ENCODE peak calls at places on chromosomes 5 and 9, in eight cellular contexts. X is heart left ventricle, E is Peyer's patch, Q is astrocyte, K is spleen, Z is B cell, R is foreskin fibroblast, P is progenitor cell of endocrine pancreas. M is an unnamed sample.

GRCh38 chr5:157516016-157516415 is 56.0 kb downstream of the NIPAL4 start:
- DNase-seq in X (no peak), P (no peak), R (peak), Z (no peak), K (no peak), E (no peak), Q (peak), M (no peak)

GRCh38 chr5:90802695-90803317 is 244.2 kb downstream of the ADGRV1 start:
- DNase-seq in Q (peak), X (no peak), P (no peak), K (no peak), Z (no peak), R (peak), E (no peak), M (peak)

GRCh38 chr5:176803943-176804498 is 6.3 kb upstream of the UNC5A start:
- DNase-seq in Z (no peak), R (no peak), K (no peak), Q (peak), X (no peak), P (peak), E (no peak), M (no peak)

GRCh38 chr5:34914671-34915138 is 599 bp downstream of the RAD1 start:
- DNase-seq in P (no peak), K (peak), R (peak), E (peak), Z (no peak), X (no peak), Q (peak), M (peak)

GRCh38 chr5:4189317-4189716 is 593.7 kb downstream of the IRX1 start:
- DNase-seq in P (no peak), E (no peak), Q (no peak), K (no peak), Z (no peak), X (no peak), R (no peak), M (no peak)

GRCh38 chr5:12799165-12799564 is 894.9 kb upstream of the CTNND2 start:
- DNase-seq in K (no peak), Z (no peak), X (no peak), P (no peak), Q (no peak), R (no peak), E (no peak), M (no peak)

GRCh38 chr9:107850653-107851052 is 361.1 kb upstream of the KLF4 start:
- DNase-seq in K (no peak), Q (no peak), Z (no peak), E (no peak), R (no peak), X (no peak), P (no peak), M (no peak)

GRCh38 chr5:127785098-127785927 is 82.1 kb downstream of the CCDC192 start:
- DNase-seq in P (no peak), X (no peak), Q (peak), K (no peak), E (no peak), Z (no peak), R (peak), M (no peak)

GRCh38 chr5:124544366-124545055 is 201.9 kb downstream of the ZNF608 start:
- DNase-seq in X (no peak), R (no peak), K (no peak), Z (no peak), P (no peak), Q (peak), E (no peak), M (no peak)

GRCh38 chr5:67639311-67639710 is 442.7 kb upstream of the CD180 start:
- DNase-seq in K (no peak), R (no peak), X (peak), Z (no peak), Q (no peak), E (no peak), P (no peak), M (peak)

GRCh38 chr5:89342106-89342876 is 459.3 kb upstream of the MEF2C start:
- DNase-seq in E (no peak), K (no peak), Q (peak), Z (no peak), P (no peak), R (peak), X (no peak), M (no peak)

GRCh38 chr9:120619751-120620655 is 40.0 kb upstream of the CDK5RAP2 start:
- DNase-seq in R (peak), K (no peak), P (peak), E (peak), Z (peak), X (peak), Q (peak), M (peak)

GRCh38 chr5:172795401-172795977 is 24.5 kb upstream of the DUSP1 start:
- DNase-seq in Z (no peak), X (peak), Q (peak), R (peak), K (no peak), P (no peak), E (peak), M (no peak)

GRCh38 chr9:83384214-83384613 is 154.0 kb downstream of the FRMD3 start:
- DNase-seq in Q (no peak), K (no peak), R (no peak), P (no peak), X (no peak), Z (no peak), E (no peak), M (peak)

GRCh38 chr9:81874926-81875325 is 53.3 kb upstream of the SPATA31D4 start:
- DNase-seq in P (no peak), R (peak), K (no peak), Z (no peak), E (no peak), Q (peak), X (no peak), M (no peak)

GRCh38 chr9:81878530-81878929 is 49.7 kb upstream of the SPATA31D4 start:
- DNase-seq in Q (no peak), R (no peak), Z (no peak), E (no peak), P (no peak), K (no peak), X (no peak), M (no peak)

GRCh38 chr9:81877047-81877446 is 51.2 kb upstream of the SPATA31D4 start:
- DNase-seq in Z (no peak), K (no peak), R (no peak), Q (no peak), E (no peak), P (no peak), X (no peak), M (no peak)

GRCh38 chr9:81874228-81874627 is 54.0 kb upstream of the SPATA31D4 start:
- DNase-seq in K (no peak), Q (no peak), X (no peak), R (no peak), Z (no peak), P (no peak), E (no peak), M (no peak)

GRCh38 chr9:81879501-81879916 is 48.7 kb upstream of the SPATA31D4 start:
- DNase-seq in P (no peak), K (no peak), R (no peak), E (no peak), Z (no peak), X (no peak), Q (no peak), M (no peak)
- TF ChIP-seq CTCF in P (no peak), K (no peak), R (no peak), E (no peak), Z (no peak), X (no peak), Q (no peak), M (no peak)

GRCh38 chr9:122949696-122950095 is 8.9 kb downstream of the RABGAP1 start:
- DNase-seq in Z (no peak), Q (no peak), P (no peak), K (no peak), X (no peak), E (no peak), R (no peak), M (no peak)

GRCh38 chr9:122948313-122948712 is 7.5 kb downstream of the RABGAP1 start:
- DNase-seq in Q (no peak), E (no peak), X (no peak), Z (no peak), P (no peak), K (no peak), R (no peak), M (no peak)

GRCh38 chr9:122954253-122954691 is 13.5 kb downstream of the RABGAP1 start:
- DNase-seq in P (no peak), Q (peak), X (no peak), Z (no peak), R (peak), K (no peak), E (no peak), M (no peak)

GRCh38 chr9:122950263-122950662 is 9.4 kb downstream of the RABGAP1 start:
- DNase-seq in Q (no peak), E (no peak), Z (no peak), P (no peak), R (no peak), K (no peak), X (no peak), M (no peak)

DNA sequence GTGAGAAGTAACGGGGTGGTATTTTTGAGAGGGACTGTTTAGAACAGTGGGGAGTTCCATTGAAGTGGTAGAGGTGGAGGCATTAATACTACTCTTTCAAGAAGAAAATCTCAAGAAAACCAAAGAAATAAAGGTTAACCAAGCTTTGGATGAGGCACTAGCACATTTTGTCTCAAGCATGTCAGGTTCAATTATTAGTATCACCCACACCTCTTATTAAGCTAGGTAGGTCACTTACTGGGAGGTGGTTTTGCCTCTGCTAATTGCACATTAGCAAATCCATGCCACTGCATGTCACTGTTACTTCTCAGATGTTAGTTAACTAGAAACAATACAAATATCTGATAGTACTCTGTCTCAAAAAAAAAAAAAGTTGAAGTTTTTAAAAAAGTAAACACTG is 10.2 kb downstream of the RABGAP1 start:
- DNase-seq in P (no peak), R (no peak), E (no peak), K (no peak), Q (no peak), X (no peak), Z (no peak), M (no peak)
- TF ChIP-seq CTCF in P (no peak), R (no peak), E (no peak), K (no peak), Q (no peak), X (no peak), Z (no peak), M (no peak)

GRCh38 chr5:43497311-43498104 is 13.8 kb upstream of the TMEM267 start:
- DNase-seq in Z (no peak), K (no peak), P (no peak), Q (no peak), E (no peak), R (no peak), X (no peak), M (no peak)
- TF ChIP-seq CTCF in Z (no peak), K (no peak), P (no peak), Q (no peak), E (no peak), R (no peak), X (no peak), M (no peak)

DNA sequence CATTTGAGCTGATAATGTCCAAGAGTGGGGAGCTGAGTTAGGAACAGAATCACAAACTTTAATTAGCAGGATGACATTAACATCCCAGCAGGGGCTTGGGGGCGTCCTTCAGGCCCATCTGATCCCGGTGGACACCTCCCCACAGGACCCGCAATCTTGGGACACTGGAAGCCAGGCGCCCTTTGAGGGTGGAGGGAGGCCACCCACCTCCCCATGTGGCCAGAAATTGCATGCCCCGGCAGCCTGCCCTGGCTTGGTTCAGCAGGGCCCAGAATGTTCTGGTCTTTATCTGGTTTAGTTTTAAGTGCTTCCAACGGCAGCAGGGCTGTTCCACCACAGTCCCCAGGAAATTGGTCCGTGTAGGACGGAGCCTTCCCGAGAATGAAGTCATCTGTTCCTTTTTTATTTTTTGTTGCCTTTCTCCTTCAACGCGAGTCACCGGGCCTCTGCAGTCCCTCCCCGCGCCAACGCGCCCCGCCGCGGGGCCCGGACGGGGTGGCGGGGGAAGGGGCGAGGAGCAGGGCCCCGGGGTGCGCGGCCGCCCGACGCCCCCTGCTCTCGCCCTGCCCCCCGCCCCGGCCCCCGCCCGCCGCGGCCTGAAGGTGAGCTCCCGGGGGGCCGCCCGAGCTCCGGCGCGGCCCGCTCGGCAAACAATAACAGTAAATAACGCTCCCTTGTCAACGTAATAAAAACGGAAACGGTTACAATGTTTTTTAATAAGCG is 207.9 kb downstream of the C9orf50 start:
- DNase-seq in K (peak), R (peak), Z (no peak), X (peak), P (no peak), Q (peak), E (peak), M (peak)
- TF ChIP-seq CTCF in K (no peak), R (no peak), Z (no peak), X (no peak), P (no peak), Q (no peak), E (no peak), M (no peak)

DNA sequence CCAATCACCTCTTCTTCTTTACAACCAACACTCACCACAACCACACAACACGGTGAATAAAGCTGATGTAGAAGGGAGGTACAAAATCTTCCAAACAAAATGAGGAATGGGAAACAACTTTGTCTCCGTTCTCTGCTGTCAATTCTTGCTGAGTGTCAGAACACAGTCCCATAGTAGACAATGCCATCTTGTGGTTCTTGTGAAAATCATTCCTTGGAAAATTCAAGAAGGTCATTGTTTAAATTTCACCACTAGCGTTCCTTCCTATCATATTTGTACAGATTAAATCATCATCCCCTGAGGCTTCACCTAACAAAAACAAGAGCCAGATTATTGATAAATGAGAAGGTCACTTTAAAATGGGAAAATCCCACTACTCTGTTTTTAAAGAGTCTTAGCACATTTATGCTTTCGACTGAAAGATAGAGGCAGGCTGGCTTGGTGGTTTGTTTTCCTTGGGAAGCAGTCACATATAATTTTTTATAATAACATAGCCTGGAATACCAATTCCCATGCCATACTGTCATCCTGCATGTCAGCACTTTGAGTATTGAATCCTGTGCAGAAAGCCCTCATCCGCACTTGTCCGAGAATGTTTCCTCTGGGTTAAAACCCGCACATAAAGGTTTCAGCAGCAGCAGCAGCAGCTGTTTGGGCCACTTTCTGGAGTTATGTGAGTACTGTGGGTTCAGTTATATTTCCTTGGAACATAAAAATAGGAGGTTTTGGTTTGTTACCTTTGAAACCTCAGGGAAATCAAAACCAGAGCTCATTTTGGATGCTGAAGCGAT is 395.0 kb upstream of the SMARCA2 start:
- DNase-seq in E (no peak), X (no peak), P (no peak), Q (no peak), Z (no peak), K (no peak), R (no peak), M (no peak)
- TF ChIP-seq CTCF in E (no peak), X (no peak), P (peak), Q (no peak), Z (no peak), K (no peak), R (no peak), M (peak)

GRCh38 chr5:153965102-153965645 is 73.5 kb downstream of the FAM114A2 start:
- DNase-seq in P (peak), X (no peak), R (peak), Q (no peak), K (no peak), E (peak), Z (no peak), M (peak)
- TF ChIP-seq CTCF in P (peak), X (peak), R (peak), Q (peak), K (peak), E (peak), Z (peak), M (peak)